ENCODE peak calls at places on chromosome 15, in seven cellular contexts. A is activated CD8-positive, alpha-beta memory T cell treated with anti-CD3 and anti-CD28 coated beads for 24 hours; K is neural crest cell; Q is GM13976; E is stimulated activated CD4-positive, alpha-beta T cell treated with anti-CD3 and anti-CD28 coated beads, Interleukin-12 subunit alpha, Interleukin-12 subunit beta, amount 100 ng/mL, for 4 hours; R is endothelial cell of umbilical vein; P is progenitor cell of endocrine pancreas. X is an unnamed sample.

GRCh38 chr15:69343133-69343532 is 44.4 kb downstream of the PAQR5 start:
- DNase-seq in A (no peak), K (no peak), Q (no peak), E (no peak), R (no peak), P (no peak), X (no peak)

GRCh38 chr15:64333986-64334385 is 22.0 kb downstream of the CSNK1G1 start:
- DNase-seq in A (no peak), K (no peak), Q (no peak), E (no peak), R (no peak), P (no peak), X (no peak)

GRCh38 chr15:55909036-55909811 is 84.2 kb downstream of the NEDD4 start:
- DNase-seq in A (no peak), K (no peak), Q (no peak), E (no peak), R (no peak), P (no peak), X (no peak)

GRCh38 chr15:78177447-78177873 is 28.3 kb downstream of the IDH3A start:
- DNase-seq in A (no peak), K (peak; percentile 67), Q (peak; percentile 74), E (peak; percentile 23), R (peak; percentile 26), P (peak; percentile 51), X (no peak)

GRCh38 chr15:89665449-89666146 is 10.3 kb upstream of the KIF7 start:
- DNase-seq in A (no peak), K (peak; percentile 53), Q (peak; percentile 79), E (no peak), R (peak; percentile 36), P (peak; percentile 38), X (no peak)

GRCh38 chr15:95262866-95263564 is 1031.7 kb downstream of the MCTP2 start:
- DNase-seq in A (no peak), K (no peak), Q (no peak), E (no peak), R (peak; percentile 78), P (no peak), X (no peak)

GRCh38 chr15:67070150-67070549 is 4.7 kb downstream of the SMAD3 start:
- DNase-seq in A (no peak), K (no peak), Q (no peak), E (no peak), R (no peak), P (no peak), X (no peak)

GRCh38 chr15:98455899-98456298 is 192.4 kb upstream of the IGF1R start:
- DNase-seq in A (no peak), K (no peak), Q (no peak), E (no peak), R (no peak), P (no peak), X (no peak)